ENCODE peak calls at places on chromosome 12, in eight cellular contexts. One of them, this sample, is unnamed.
A peak's percentile ranks its signal among the peaks of the same experiment; 100 is the strongest.

GRCh38 chr12:32000373-32001005 is 41.3 kb downstream of the RESF1 start:
- DNase-seq in iPS-NIHi11: no peak
- DNase-seq in amniotic stem cell: no peak
- DNase-seq in lung: no peak
- DNase-seq in iris pigment epithelial cell: no peak
- DNase-seq in cardiac fibroblast: no peak
- DNase-seq in fibroblast of the aortic adventitia: no peak
- DNase-seq in stimulated activated naive B cell treated with anti-CD40 and anti-IgM and Interleukin-4, amounts not matched to agents 10 μg/mL and 1 μg/mL and 100 μg/mL, for 72 hours: no peak
- DNase-seq in this sample: no peak

GRCh38 chr12:39764944-39765560 is 145.4 kb upstream of the ABCD2 start:
- DNase-seq in amniotic stem cell: peak; percentile 22
- DNase-seq in iPS-NIHi11: peak; percentile 50
- DNase-seq in stimulated activated naive B cell treated with anti-CD40 and anti-IgM and Interleukin-4, amounts not matched to agents 10 μg/mL and 1 μg/mL and 100 μg/mL, for 72 hours: no peak
- DNase-seq in lung: no peak
- DNase-seq in cardiac fibroblast: peak; percentile 73
- DNase-seq in iris pigment epithelial cell: peak; percentile 60
- DNase-seq in fibroblast of the aortic adventitia: peak; percentile 76
- DNase-seq in this sample: no peak

GRCh38 chr12:129610601-129611120 is 293.2 kb downstream of the TMEM132D start:
- DNase-seq in lung: no peak
- DNase-seq in amniotic stem cell: no peak
- DNase-seq in fibroblast of the aortic adventitia: no peak
- DNase-seq in stimulated activated naive B cell treated with anti-CD40 and anti-IgM and Interleukin-4, amounts not matched to agents 10 μg/mL and 1 μg/mL and 100 μg/mL, for 72 hours: no peak
- DNase-seq in cardiac fibroblast: no peak
- DNase-seq in iris pigment epithelial cell: no peak
- DNase-seq in iPS-NIHi11: no peak
- DNase-seq in this sample: no peak

GRCh38 chr12:75981773-75982564 is 49.6 kb downstream of the PHLDA1 start:
- DNase-seq in amniotic stem cell: no peak
- DNase-seq in stimulated activated naive B cell treated with anti-CD40 and anti-IgM and Interleukin-4, amounts not matched to agents 10 μg/mL and 1 μg/mL and 100 μg/mL, for 72 hours: no peak
- DNase-seq in lung: no peak
- DNase-seq in fibroblast of the aortic adventitia: no peak
- DNase-seq in cardiac fibroblast: peak; percentile 44
- DNase-seq in iris pigment epithelial cell: peak; percentile 39
- DNase-seq in iPS-NIHi11: no peak
- DNase-seq in this sample: no peak

GRCh38 chr12:100573168-100573498 is 351 bp upstream of the GAS2L3 start:
- DNase-seq in fibroblast of the aortic adventitia: no peak
- DNase-seq in iris pigment epithelial cell: no peak
- DNase-seq in lung: no peak
- DNase-seq in stimulated activated naive B cell treated with anti-CD40 and anti-IgM and Interleukin-4, amounts not matched to agents 10 μg/mL and 1 μg/mL and 100 μg/mL, for 72 hours: no peak
- DNase-seq in iPS-NIHi11: no peak
- DNase-seq in amniotic stem cell: no peak
- DNase-seq in cardiac fibroblast: no peak
- DNase-seq in this sample: no peak

GRCh38 chr12:124663771-124664366 is 96.5 kb upstream of the NCOR2 start:
- DNase-seq in iris pigment epithelial cell: no peak
- DNase-seq in iPS-NIHi11: no peak
- DNase-seq in cardiac fibroblast: no peak
- DNase-seq in fibroblast of the aortic adventitia: no peak
- DNase-seq in lung: no peak
- DNase-seq in stimulated activated naive B cell treated with anti-CD40 and anti-IgM and Interleukin-4, amounts not matched to agents 10 μg/mL and 1 μg/mL and 100 μg/mL, for 72 hours: no peak
- DNase-seq in amniotic stem cell: no peak
- DNase-seq in this sample: peak; percentile 87

GRCh38 chr12:91851741-91852477 is 293.7 kb downstream of the BTG1 start:
- DNase-seq in iPS-NIHi11: no peak
- DNase-seq in fibroblast of the aortic adventitia: no peak
- DNase-seq in amniotic stem cell: no peak
- DNase-seq in iris pigment epithelial cell: no peak
- DNase-seq in lung: no peak
- DNase-seq in cardiac fibroblast: no peak
- DNase-seq in stimulated activated naive B cell treated with anti-CD40 and anti-IgM and Interleukin-4, amounts not matched to agents 10 μg/mL and 1 μg/mL and 100 μg/mL, for 72 hours: no peak
- DNase-seq in this sample: no peak

GRCh38 chr12:2801044-2801783 is 6.4 kb downstream of the FKBP4 start:
- DNase-seq in iPS-NIHi11: no peak
- DNase-seq in stimulated activated naive B cell treated with anti-CD40 and anti-IgM and Interleukin-4, amounts not matched to agents 10 μg/mL and 1 μg/mL and 100 μg/mL, for 72 hours: no peak
- DNase-seq in amniotic stem cell: no peak
- DNase-seq in lung: no peak
- DNase-seq in fibroblast of the aortic adventitia: no peak
- DNase-seq in cardiac fibroblast: no peak
- DNase-seq in iris pigment epithelial cell: no peak
- DNase-seq in this sample: no peak

GRCh38 chr12:111598637-111599458 is at the start of gene ATXN2:
- DNase-seq in lung: peak; percentile 67
- DNase-seq in cardiac fibroblast: peak; percentile 80
- DNase-seq in stimulated activated naive B cell treated with anti-CD40 and anti-IgM and Interleukin-4, amounts not matched to agents 10 μg/mL and 1 μg/mL and 100 μg/mL, for 72 hours: no peak
- DNase-seq in iPS-NIHi11: peak; percentile 89
- DNase-seq in iris pigment epithelial cell: peak; percentile 63
- DNase-seq in amniotic stem cell: no peak
- DNase-seq in fibroblast of the aortic adventitia: peak; percentile 57
- DNase-seq in this sample: peak; percentile 15

GRCh38 chr12:80422549-80422948 is 21.5 kb upstream of the PTPRQ start:
- DNase-seq in amniotic stem cell: peak; percentile 53
- DNase-seq in lung: no peak
- DNase-seq in stimulated activated naive B cell treated with anti-CD40 and anti-IgM and Interleukin-4, amounts not matched to agents 10 μg/mL and 1 μg/mL and 100 μg/mL, for 72 hours: no peak
- DNase-seq in iris pigment epithelial cell: peak; percentile 77
- DNase-seq in iPS-NIHi11: no peak
- DNase-seq in cardiac fibroblast: no peak
- DNase-seq in fibroblast of the aortic adventitia: peak; percentile 61
- DNase-seq in this sample: no peak

GRCh38 chr12:34598352-34598827 is 576.1 kb downstream of the ALG10 start:
- DNase-seq in fibroblast of the aortic adventitia: no peak
- DNase-seq in cardiac fibroblast: no peak
- DNase-seq in iPS-NIHi11: no peak
- DNase-seq in stimulated activated naive B cell treated with anti-CD40 and anti-IgM and Interleukin-4, amounts not matched to agents 10 μg/mL and 1 μg/mL and 100 μg/mL, for 72 hours: no peak
- DNase-seq in iris pigment epithelial cell: no peak
- DNase-seq in lung: no peak
- DNase-seq in amniotic stem cell: no peak
- DNase-seq in this sample: no peak

GRCh38 chr12:56267443-56268071 is 815 bp downstream of the COQ10A start:
- DNase-seq in cardiac fibroblast: no peak
- DNase-seq in iris pigment epithelial cell: no peak
- DNase-seq in iPS-NIHi11: peak; percentile 59
- DNase-seq in fibroblast of the aortic adventitia: peak; percentile 14
- DNase-seq in amniotic stem cell: no peak
- DNase-seq in stimulated activated naive B cell treated with anti-CD40 and anti-IgM and Interleukin-4, amounts not matched to agents 10 μg/mL and 1 μg/mL and 100 μg/mL, for 72 hours: no peak
- DNase-seq in lung: no peak
- DNase-seq in this sample: no peak

GRCh38 chr12:4118017-4118510 is 155.5 kb upstream of the CCND2 start:
- DNase-seq in cardiac fibroblast: peak; percentile 37
- DNase-seq in iPS-NIHi11: no peak
- DNase-seq in amniotic stem cell: no peak
- DNase-seq in iris pigment epithelial cell: peak; percentile 84
- DNase-seq in stimulated activated naive B cell treated with anti-CD40 and anti-IgM and Interleukin-4, amounts not matched to agents 10 μg/mL and 1 μg/mL and 100 μg/mL, for 72 hours: peak; percentile 56
- DNase-seq in lung: peak; percentile 30
- DNase-seq in fibroblast of the aortic adventitia: peak; percentile 22
- DNase-seq in this sample: no peak

GRCh38 chr12:93742086-93742934 is 65.1 kb downstream of the CRADD start:
- DNase-seq in iPS-NIHi11: peak; percentile 87
- DNase-seq in amniotic stem cell: peak; percentile 52
- DNase-seq in stimulated activated naive B cell treated with anti-CD40 and anti-IgM and Interleukin-4, amounts not matched to agents 10 μg/mL and 1 μg/mL and 100 μg/mL, for 72 hours: peak; percentile 43
- DNase-seq in cardiac fibroblast: peak; percentile 85
- DNase-seq in iris pigment epithelial cell: peak; percentile 66
- DNase-seq in lung: peak; percentile 82
- DNase-seq in fibroblast of the aortic adventitia: peak; percentile 76
- DNase-seq in this sample: peak; percentile 70

GRCh38 chr12:95200128-95200973 is 16.9 kb downstream of the FGD6 start:
- DNase-seq in stimulated activated naive B cell treated with anti-CD40 and anti-IgM and Interleukin-4, amounts not matched to agents 10 μg/mL and 1 μg/mL and 100 μg/mL, for 72 hours: no peak
- DNase-seq in cardiac fibroblast: peak; percentile 66
- DNase-seq in iris pigment epithelial cell: peak; percentile 63
- DNase-seq in iPS-NIHi11: no peak
- DNase-seq in fibroblast of the aortic adventitia: peak; percentile 38
- DNase-seq in amniotic stem cell: no peak
- DNase-seq in lung: no peak
- DNase-seq in this sample: no peak

GRCh38 chr12:87253157-87253556 is 776.0 kb downstream of the C12orf50 start:
- DNase-seq in stimulated activated naive B cell treated with anti-CD40 and anti-IgM and Interleukin-4, amounts not matched to agents 10 μg/mL and 1 μg/mL and 100 μg/mL, for 72 hours: no peak
- DNase-seq in iPS-NIHi11: peak; percentile 13
- DNase-seq in fibroblast of the aortic adventitia: no peak
- DNase-seq in amniotic stem cell: no peak
- DNase-seq in lung: no peak
- DNase-seq in cardiac fibroblast: peak; percentile 13
- DNase-seq in iris pigment epithelial cell: peak; percentile 40
- DNase-seq in this sample: no peak

GRCh38 chr12:57726151-57726883 is 12.2 kb downstream of the AGAP2 start:
- DNase-seq in iris pigment epithelial cell: peak; percentile 71
- DNase-seq in fibroblast of the aortic adventitia: peak; percentile 82
- DNase-seq in lung: peak; percentile 76
- DNase-seq in iPS-NIHi11: peak; percentile 99
- DNase-seq in cardiac fibroblast: peak; percentile 86
- DNase-seq in stimulated activated naive B cell treated with anti-CD40 and anti-IgM and Interleukin-4, amounts not matched to agents 10 μg/mL and 1 μg/mL and 100 μg/mL, for 72 hours: no peak
- DNase-seq in amniotic stem cell: peak; percentile 33
- DNase-seq in this sample: peak; percentile 43

GRCh38 chr12:93243689-93244513 is 133.8 kb upstream of the NUDT4 start:
- DNase-seq in iPS-NIHi11: no peak
- DNase-seq in lung: peak; percentile 54
- DNase-seq in stimulated activated naive B cell treated with anti-CD40 and anti-IgM and Interleukin-4, amounts not matched to agents 10 μg/mL and 1 μg/mL and 100 μg/mL, for 72 hours: no peak
- DNase-seq in amniotic stem cell: no peak
- DNase-seq in cardiac fibroblast: peak; percentile 93
- DNase-seq in fibroblast of the aortic adventitia: peak; percentile 82
- DNase-seq in iris pigment epithelial cell: peak; percentile 93
- DNase-seq in this sample: no peak

GRCh38 chr12:124940143-124940392 is 25.6 kb upstream of the UBC start:
- DNase-seq in amniotic stem cell: no peak
- DNase-seq in iPS-NIHi11: no peak
- DNase-seq in stimulated activated naive B cell treated with anti-CD40 and anti-IgM and Interleukin-4, amounts not matched to agents 10 μg/mL and 1 μg/mL and 100 μg/mL, for 72 hours: no peak
- DNase-seq in cardiac fibroblast: no peak
- DNase-seq in lung: no peak
- DNase-seq in fibroblast of the aortic adventitia: no peak
- DNase-seq in iris pigment epithelial cell: no peak
- DNase-seq in this sample: no peak

GRCh38 chr12:122999196-122999946 is 18.9 kb downstream of the ARL6IP4 start:
- DNase-seq in iris pigment epithelial cell: no peak
- DNase-seq in iPS-NIHi11: no peak
- DNase-seq in lung: no peak
- DNase-seq in amniotic stem cell: no peak
- DNase-seq in cardiac fibroblast: no peak
- DNase-seq in stimulated activated naive B cell treated with anti-CD40 and anti-IgM and Interleukin-4, amounts not matched to agents 10 μg/mL and 1 μg/mL and 100 μg/mL, for 72 hours: no peak
- DNase-seq in fibroblast of the aortic adventitia: no peak
- DNase-seq in this sample: no peak

GRCh38 chr12:9364224-9365176 is 156.3 kb upstream of the PZP start:
- DNase-seq in lung: no peak
- DNase-seq in fibroblast of the aortic adventitia: peak; percentile 49
- DNase-seq in cardiac fibroblast: peak; percentile 26
- DNase-seq in iris pigment epithelial cell: peak; percentile 60
- DNase-seq in iPS-NIHi11: peak; percentile 51
- DNase-seq in stimulated activated naive B cell treated with anti-CD40 and anti-IgM and Interleukin-4, amounts not matched to agents 10 μg/mL and 1 μg/mL and 100 μg/mL, for 72 hours: peak; percentile 66
- DNase-seq in amniotic stem cell: no peak
- DNase-seq in this sample: no peak

GRCh38 chr12:54611715-54612116 is 23.0 kb downstream of the LACRT start:
- DNase-seq in iris pigment epithelial cell: no peak
- DNase-seq in lung: no peak
- DNase-seq in fibroblast of the aortic adventitia: no peak
- DNase-seq in amniotic stem cell: no peak
- DNase-seq in cardiac fibroblast: no peak
- DNase-seq in stimulated activated naive B cell treated with anti-CD40 and anti-IgM and Interleukin-4, amounts not matched to agents 10 μg/mL and 1 μg/mL and 100 μg/mL, for 72 hours: no peak
- DNase-seq in iPS-NIHi11: no peak
- DNase-seq in this sample: no peak

GRCh38 chr12:22802883-22803640 is 178.1 kb downstream of the ETNK1 start:
- DNase-seq in iPS-NIHi11: no peak
- DNase-seq in cardiac fibroblast: no peak
- DNase-seq in fibroblast of the aortic adventitia: peak; percentile 21
- DNase-seq in iris pigment epithelial cell: peak; percentile 23
- DNase-seq in amniotic stem cell: no peak
- DNase-seq in stimulated activated naive B cell treated with anti-CD40 and anti-IgM and Interleukin-4, amounts not matched to agents 10 μg/mL and 1 μg/mL and 100 μg/mL, for 72 hours: no peak
- DNase-seq in lung: no peak
- DNase-seq in this sample: no peak

GRCh38 chr12:82099216-82099615 is 259.0 kb downstream of the CCDC59 start:
- DNase-seq in cardiac fibroblast: no peak
- DNase-seq in fibroblast of the aortic adventitia: no peak
- DNase-seq in iris pigment epithelial cell: no peak
- DNase-seq in iPS-NIHi11: no peak
- DNase-seq in stimulated activated naive B cell treated with anti-CD40 and anti-IgM and Interleukin-4, amounts not matched to agents 10 μg/mL and 1 μg/mL and 100 μg/mL, for 72 hours: no peak
- DNase-seq in lung: no peak
- DNase-seq in amniotic stem cell: no peak
- DNase-seq in this sample: no peak

GRCh38 chr12:83573676-83574075 is 887.0 kb downstream of the TMTC2 start:
- DNase-seq in amniotic stem cell: no peak
- DNase-seq in fibroblast of the aortic adventitia: no peak
- DNase-seq in stimulated activated naive B cell treated with anti-CD40 and anti-IgM and Interleukin-4, amounts not matched to agents 10 μg/mL and 1 μg/mL and 100 μg/mL, for 72 hours: no peak
- DNase-seq in cardiac fibroblast: peak; percentile 4
- DNase-seq in iris pigment epithelial cell: peak; percentile 79
- DNase-seq in lung: no peak
- DNase-seq in iPS-NIHi11: no peak
- DNase-seq in this sample: no peak

GRCh38 chr12:80187660-80188090 is 88.3 kb downstream of the OTOGL start:
- DNase-seq in iPS-NIHi11: no peak
- DNase-seq in lung: no peak
- DNase-seq in stimulated activated naive B cell treated with anti-CD40 and anti-IgM and Interleukin-4, amounts not matched to agents 10 μg/mL and 1 μg/mL and 100 μg/mL, for 72 hours: no peak
- DNase-seq in cardiac fibroblast: peak; percentile 66
- DNase-seq in fibroblast of the aortic adventitia: peak; percentile 43
- DNase-seq in iris pigment epithelial cell: peak; percentile 62
- DNase-seq in amniotic stem cell: no peak
- DNase-seq in this sample: no peak

GRCh38 chr12:39300799-39301198 is 142.1 kb downstream of the KIF21A start:
- DNase-seq in iPS-NIHi11: no peak
- DNase-seq in fibroblast of the aortic adventitia: peak; percentile 27
- DNase-seq in cardiac fibroblast: peak; percentile 37
- DNase-seq in iris pigment epithelial cell: peak; percentile 30
- DNase-seq in lung: no peak
- DNase-seq in amniotic stem cell: no peak
- DNase-seq in stimulated activated naive B cell treated with anti-CD40 and anti-IgM and Interleukin-4, amounts not matched to agents 10 μg/mL and 1 μg/mL and 100 μg/mL, for 72 hours: no peak
- DNase-seq in this sample: no peak

GRCh38 chr12:132766380-132767085 is 4.9 kb upstream of the ANKLE2 start:
- DNase-seq in lung: no peak
- DNase-seq in cardiac fibroblast: peak; percentile 66
- DNase-seq in stimulated activated naive B cell treated with anti-CD40 and anti-IgM and Interleukin-4, amounts not matched to agents 10 μg/mL and 1 μg/mL and 100 μg/mL, for 72 hours: no peak
- DNase-seq in iPS-NIHi11: no peak
- DNase-seq in fibroblast of the aortic adventitia: peak; percentile 16
- DNase-seq in amniotic stem cell: no peak
- DNase-seq in iris pigment epithelial cell: no peak
- DNase-seq in this sample: no peak

GRCh38 chr12:138898-139534 is 72.4 kb downstream of the IQSEC3 start:
- DNase-seq in fibroblast of the aortic adventitia: peak; percentile 4
- DNase-seq in cardiac fibroblast: peak; percentile 16
- DNase-seq in lung: no peak
- DNase-seq in stimulated activated naive B cell treated with anti-CD40 and anti-IgM and Interleukin-4, amounts not matched to agents 10 μg/mL and 1 μg/mL and 100 μg/mL, for 72 hours: no peak
- DNase-seq in iPS-NIHi11: peak; percentile 59
- DNase-seq in amniotic stem cell: no peak
- DNase-seq in iris pigment epithelial cell: peak; percentile 52
- DNase-seq in this sample: no peak

GRCh38 chr12:8697120-8697475 is 693 bp upstream of the RIMKLB start:
- DNase-seq in lung: no peak
- DNase-seq in amniotic stem cell: no peak
- DNase-seq in fibroblast of the aortic adventitia: peak; percentile 43
- DNase-seq in cardiac fibroblast: peak; percentile 67
- DNase-seq in iPS-NIHi11: no peak
- DNase-seq in iris pigment epithelial cell: peak; percentile 57
- DNase-seq in stimulated activated naive B cell treated with anti-CD40 and anti-IgM and Interleukin-4, amounts not matched to agents 10 μg/mL and 1 μg/mL and 100 μg/mL, for 72 hours: no peak
- DNase-seq in this sample: no peak

GRCh38 chr12:111304642-111305071 is 64.2 kb downstream of the PHETA1 start:
- DNase-seq in stimulated activated naive B cell treated with anti-CD40 and anti-IgM and Interleukin-4, amounts not matched to agents 10 μg/mL and 1 μg/mL and 100 μg/mL, for 72 hours: peak; percentile 41
- DNase-seq in cardiac fibroblast: no peak
- DNase-seq in iris pigment epithelial cell: no peak
- DNase-seq in iPS-NIHi11: peak; percentile 67
- DNase-seq in amniotic stem cell: no peak
- DNase-seq in lung: no peak
- DNase-seq in fibroblast of the aortic adventitia: peak; percentile 6
- DNase-seq in this sample: no peak

GRCh38 chr12:94596596-94596995 is 53.8 kb downstream of the TMCC3 start:
- DNase-seq in cardiac fibroblast: no peak
- DNase-seq in iPS-NIHi11: no peak
- DNase-seq in iris pigment epithelial cell: peak; percentile 47
- DNase-seq in stimulated activated naive B cell treated with anti-CD40 and anti-IgM and Interleukin-4, amounts not matched to agents 10 μg/mL and 1 μg/mL and 100 μg/mL, for 72 hours: no peak
- DNase-seq in fibroblast of the aortic adventitia: no peak
- DNase-seq in lung: no peak
- DNase-seq in amniotic stem cell: no peak
- DNase-seq in this sample: no peak

GRCh38 chr12:46921048-46921753 is 95.4 kb upstream of the SLC38A4 start:
- DNase-seq in stimulated activated naive B cell treated with anti-CD40 and anti-IgM and Interleukin-4, amounts not matched to agents 10 μg/mL and 1 μg/mL and 100 μg/mL, for 72 hours: no peak
- DNase-seq in cardiac fibroblast: peak; percentile 33
- DNase-seq in iPS-NIHi11: no peak
- DNase-seq in lung: no peak
- DNase-seq in iris pigment epithelial cell: peak; percentile 67
- DNase-seq in fibroblast of the aortic adventitia: peak; percentile 48
- DNase-seq in amniotic stem cell: no peak
- DNase-seq in this sample: no peak

GRCh38 chr12:44342371-44342770 is 506.5 kb downstream of the TMEM117 start:
- DNase-seq in iris pigment epithelial cell: no peak
- DNase-seq in stimulated activated naive B cell treated with anti-CD40 and anti-IgM and Interleukin-4, amounts not matched to agents 10 μg/mL and 1 μg/mL and 100 μg/mL, for 72 hours: no peak
- DNase-seq in lung: no peak
- DNase-seq in iPS-NIHi11: no peak
- DNase-seq in cardiac fibroblast: no peak
- DNase-seq in fibroblast of the aortic adventitia: no peak
- DNase-seq in amniotic stem cell: no peak
- DNase-seq in this sample: no peak

This sample was measured in caudate nucleus.